ENCODE peak calls at places on chromosomes 3 and 15, in five cellular contexts. J, T, K, N and V are unnamed samples. For H3K36me3, the result is how much of the 10 kb centered on the place peaks cover.

GRCh38 chr15:76139368-76140068 is 79.7 kb downstream of the TMEM266 start:
- DNase-seq in J (peak), T (peak), K (no peak), N (peak), V (peak)

GRCh38 chr3:102053375-102053989 is 204.2 kb downstream of the NFKBIZ start:
- DNase-seq in J (no peak), T (no peak), K (no peak), N (no peak), V (no peak)

GRCh38 chr3:166900866-166901577 is 479.1 kb downstream of the ZBBX start:
- DNase-seq in J (no peak), T (no peak), K (no peak), N (no peak), V (no peak)

GRCh38 chr3:79139395-79140060 is 628.3 kb downstream of the ROBO1 start:
- DNase-seq in J (no peak), T (no peak), K (no peak), N (no peak), V (no peak)

GRCh38 chr3:172836390-172836997 is 86.0 kb downstream of the ECT2 start:
- DNase-seq in J (peak), T (peak), K (no peak), N (peak), V (no peak)

GRCh38 chr3:142944346-142944745 is 19.1 kb downstream of the PAQR9 start:
- DNase-seq in J (no peak), T (no peak), K (no peak), N (no peak), V (no peak)

GRCh38 chr3:164794099-164794498 is 284.2 kb downstream of the SI start:
- DNase-seq in J (no peak), T (no peak), K (no peak), N (no peak), V (no peak)

GRCh38 chr3:30311781-30312180 is 294.6 kb upstream of the TGFBR2 start:
- DNase-seq in J (no peak), T (no peak), K (no peak), N (no peak), V (peak)

GRCh38 chr3:40725026-40725425 is 200.3 kb downstream of the ZNF621 start:
- DNase-seq in J (no peak), T (no peak), K (no peak), N (peak), V (no peak)

GRCh38 chr15:99321477-99321876 is 70.2 kb downstream of the LRRC28 start:
- DNase-seq in J (no peak), T (no peak), K (no peak), N (no peak), V (no peak)

GRCh38 chr3:111639316-111639715 is 44.2 kb upstream of the ZBED2 start:
- DNase-seq in J (no peak), T (no peak), K (no peak), N (no peak), V (no peak)

GRCh38 chr3:165624761-165625160 is 212.5 kb downstream of the BCHE start:
- DNase-seq in J (no peak), T (no peak), K (no peak), N (no peak), V (no peak)

GRCh38 chr3:194308635-194309213 is 42.4 kb downstream of the CPN2 start:
- DNase-seq in J (no peak), T (no peak), K (no peak), N (no peak), V (no peak)

GRCh38 chr15:96838088-96838487 is 507.6 kb downstream of the NR2F2 start:
- DNase-seq in J (no peak), T (no peak), K (no peak), N (no peak), V (no peak)

GRCh38 chr15:69298697-69299441 is at the start of gene PAQR5:
- DNase-seq in J (no peak), T (no peak), K (no peak), N (peak), V (no peak)

GRCh38 chr3:108091498-108092259 is 848 bp upstream of the CD47 start:
- DNase-seq in J (no peak), T (no peak), K (no peak), N (no peak), V (no peak)

GRCh38 chr3:149371001-149371722 is 6.3 kb downstream of the TM4SF1 start:
- DNase-seq in J (no peak), T (peak), K (no peak), N (no peak), V (no peak)

GRCh38 chr3:56536735-56537134 is 20.2 kb upstream of the CCDC66 start:
- DNase-seq in J (no peak), T (no peak), K (no peak), N (no peak), V (no peak)

GRCh38 chr15:57323806-57324589 is 52.3 kb upstream of the CGNL1 start:
- DNase-seq in J (peak), T (no peak), K (no peak), N (peak), V (peak)

GRCh38 chr3:11288021-11288491 is 15.9 kb downstream of the ATG7 start:
- DNase-seq in J (no peak), T (no peak), K (no peak), N (no peak), V (no peak)

GRCh38 chr3:29493109-29493508 is 212.2 kb downstream of the RBMS3 start:
- DNase-seq in J (no peak), T (no peak), K (no peak), N (no peak), V (no peak)

GRCh38 chr3:154071154-154071553 is 50.0 kb upstream of the ARHGEF26 start:
- DNase-seq in J (no peak), T (no peak), K (no peak), N (no peak), V (no peak)

GRCh38 chr3:43638594-43639447 is 17.0 kb upstream of the ANO10 start:
- DNase-seq in J (peak), T (no peak), K (no peak), N (no peak), V (no peak)

GRCh38 chr15:52139599-52140462 is 27.3 kb upstream of the BCL2L10 start:
- DNase-seq in J (peak), T (peak), K (no peak), N (peak), V (peak)

GRCh38 chr3:143565943-143566342 is 282.3 kb downstream of the SLC9A9 start:
- DNase-seq in J (no peak), T (no peak), K (no peak), N (no peak), V (no peak)

GRCh38 chr3:57015350-57015729 is 45.1 kb upstream of the SPATA12 start:
- DNase-seq in J (no peak), T (no peak), K (no peak), N (no peak), V (no peak)

GRCh38 chr3:27657871-27658270 is 64.3 kb downstream of the EOMES start:
- DNase-seq in J (no peak), T (no peak), K (no peak), N (no peak), V (no peak)

GRCh38 chr3:69200384-69201068 is 78.1 kb upstream of the LMOD3 start:
- DNase-seq in J (no peak), T (no peak), K (no peak), N (no peak), V (peak)

GRCh38 chr15:73754461-73754860 is 1.3 kb upstream of the INSYN1 start:
- DNase-seq in J (no peak), T (no peak), K (no peak), N (no peak), V (no peak)

GRCh38 chr15:74311734-74312444 is 55.6 kb downstream of the CYP11A1 start:
- DNase-seq in J (peak), T (no peak), K (no peak), N (peak), V (no peak)

GRCh38 chr3:66110840-66111239 is 72.1 kb upstream of the MAGI1 start:
- DNase-seq in J (no peak), T (no peak), K (no peak), N (no peak), V (no peak)

GRCh38 chr3:46705751-46706572 is 4.8 kb downstream of the TMIE start:
- DNase-seq in J (no peak), T (no peak), K (no peak), N (no peak), V (no peak)

GRCh38 chr15:45521596-45522167 is 873 bp downstream of the SLC30A4 start:
- DNase-seq in J (no peak), T (no peak), K (no peak), N (no peak), V (no peak)

DNA sequence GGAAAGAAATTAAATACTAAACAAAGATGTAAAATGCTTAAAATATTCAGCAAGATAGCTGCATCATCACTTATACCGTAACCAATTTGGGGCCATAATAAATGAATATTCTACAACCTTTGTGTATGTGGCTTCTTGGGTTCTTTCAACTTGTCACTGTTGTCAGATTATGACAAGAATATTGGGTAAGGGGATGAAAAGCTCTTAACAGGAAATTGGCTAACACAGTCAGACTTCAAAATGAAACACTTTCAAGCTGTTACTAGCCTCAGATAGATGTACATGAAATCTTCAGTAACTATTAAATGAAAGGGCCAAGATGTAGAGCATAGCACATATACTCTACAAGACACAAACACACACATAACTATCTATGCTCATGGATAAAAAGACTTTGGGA is 38.7 kb upstream of the ZNF385D start:
- DNase-seq in J (no peak), T (no peak), K (no peak), N (no peak), V (no peak)
- H3K27ac ChIP-seq in J (no peak), T (no peak), K (no peak), N (no peak), V (no peak)

GRCh38 chr3:76490064-76490463 is 549.8 kb upstream of the ROBO2 start:
- DNase-seq in J (no peak), T (no peak), K (no peak), N (no peak), V (no peak)
- TF ChIP-seq POLR2AphosphoS5 in J (no peak), T (no peak), K (no peak), N (no peak), V (no peak)

GRCh38 chr15:48451241-48451640 is 120.0 kb downstream of the DUT start:
- DNase-seq in J (no peak), T (no peak), K (no peak), N (no peak), V (no peak)

GRCh38 chr15:48447657-48448056 is 116.4 kb downstream of the DUT start:
- DNase-seq in J (no peak), T (no peak), K (no peak), N (no peak), V (no peak)

GRCh38 chr15:48447058-48447457 is 115.8 kb downstream of the DUT start:
- DNase-seq in J (no peak), T (no peak), K (no peak), N (no peak), V (no peak)

GRCh38 chr15:48451736-48452135 is 120.5 kb downstream of the DUT start:
- DNase-seq in J (no peak), T (no peak), K (no peak), N (no peak), V (no peak)

GRCh38 chr15:48449734-48450133 is 118.5 kb downstream of the DUT start:
- DNase-seq in J (no peak), T (no peak), K (no peak), N (no peak), V (no peak)
- H3K36me3 ChIP-seq in J (under half), T (under half), K (half or more), N (half or more), V (under half)

GRCh38 chr15:59372352-59373211 is at the start of gene MYO1E:
- DNase-seq in J (peak), T (peak), K (peak), N (peak), V (peak)

GRCh38 chr15:59369597-59369996 is 3.1 kb downstream of the MYO1E start:
- DNase-seq in J (no peak), T (no peak), K (no peak), N (no peak), V (no peak)

GRCh38 chr15:59373215-59373614 is 544 bp upstream of the MYO1E start:
- DNase-seq in J (no peak), T (no peak), K (no peak), N (no peak), V (no peak)

GRCh38 chr15:59367022-59367451 is 5.6 kb downstream of the MYO1E start:
- DNase-seq in J (no peak), T (no peak), K (no peak), N (no peak), V (no peak)

GRCh38 chr15:59371458-59372351 is 966 bp downstream of the MYO1E start:
- DNase-seq in J (no peak), T (no peak), K (no peak), N (peak), V (peak)
- H3K27ac ChIP-seq in J (peak), T (peak), K (peak), N (peak), V (peak)